ENCODE peak calls at places on chromosomes 6 and 20, in six cellular contexts. N, V, F, R, Y and U are unnamed samples.

GRCh38 chr6:45423111-45423900 is 45.6 kb upstream of the SUPT3H start:
- DNase-seq in N (peak), V (no peak), R (no peak), Y (no peak), F (no peak), U (no peak)

GRCh38 chr6:143336446-143337152 is 113.9 kb downstream of the ADAT2 start:
- DNase-seq in R (no peak), F (peak), Y (peak), V (no peak), N (peak), U (peak)

GRCh38 chr6:52532457-52532856 is 44.4 kb downstream of the TRAM2 start:
- DNase-seq in N (no peak), F (no peak), V (no peak), R (no peak), Y (no peak), U (peak)

GRCh38 chr20:49560646-49561045 is 7.3 kb downstream of the PTGIS start:
- DNase-seq in N (no peak), Y (no peak), V (no peak), R (no peak), F (no peak), U (no peak)

GRCh38 chr6:82906489-82906888 is 159.2 kb downstream of the UBE3D start:
- DNase-seq in Y (peak), F (no peak), V (no peak), R (peak), N (peak), U (no peak)

GRCh38 chr20:49575551-49576060 is 7.7 kb upstream of the PTGIS start:
- DNase-seq in F (no peak), N (no peak), V (no peak), Y (no peak), R (no peak), U (no peak)

GRCh38 chr20:1377984-1378742 is 14.7 kb downstream of the FKBP1A start:
- DNase-seq in Y (no peak), V (no peak), R (no peak), N (peak), F (no peak), U (peak)

GRCh38 chr6:110360671-110361070 is 2.5 kb upstream of the METTL24 start:
- DNase-seq in N (no peak), V (no peak), R (no peak), F (no peak), Y (no peak), U (no peak)

GRCh38 chr6:34350937-34351217 is 41.6 kb downstream of the NUDT3 start:
- DNase-seq in F (no peak), Y (no peak), V (no peak), R (no peak), N (no peak), U (no peak)

GRCh38 chr6:106187424-106187982 is 101.4 kb downstream of the PRDM1 start:
- DNase-seq in V (no peak), Y (no peak), R (peak), N (no peak), F (no peak), U (no peak)

GRCh38 chr6:138765896-138766487 is 7.6 kb upstream of the CCDC28A start:
- DNase-seq in V (peak), Y (peak), F (no peak), R (no peak), N (peak), U (peak)

GRCh38 chr20:10672579-10673127 is 1.1 kb downstream of the JAG1 start:
- DNase-seq in R (no peak), F (no peak), V (peak), Y (no peak), N (peak), U (no peak)

GRCh38 chr6:151698921-151699705 is 108.4 kb upstream of the ESR1 start:
- DNase-seq in Y (no peak), N (no peak), V (no peak), R (no peak), F (no peak), U (no peak)